ENCODE peak calls at places on chromosomes 7 and 10, in seven cellular contexts. One of them, this sample, is unnamed.

GRCh38 chr10:36492590-36493510 is 632.5 kb upstream of the ANKRD30A start:
- DNase-seq in astrocyte of the spinal cord: peak; percentile 85
- DNase-seq in HFFc6: no peak
- DNase-seq in AG09319: no peak
- DNase-seq in OCI-LY7: no peak
- DNase-seq in progenitor cell of endocrine pancreas: no peak
- DNase-seq in thoracic aorta: no peak
- DNase-seq in this sample: no peak

GRCh38 chr7:43135129-43135528 is 22.7 kb downstream of the HECW1 start:
- DNase-seq in thoracic aorta: no peak
- DNase-seq in astrocyte of the spinal cord: no peak
- DNase-seq in progenitor cell of endocrine pancreas: no peak
- DNase-seq in HFFc6: no peak
- DNase-seq in OCI-LY7: no peak
- DNase-seq in AG09319: no peak
- DNase-seq in this sample: no peak

GRCh38 chr10:12018438-12019342 is 23.9 kb downstream of the UPF2 start:
- DNase-seq in thoracic aorta: no peak
- DNase-seq in astrocyte of the spinal cord: no peak
- DNase-seq in AG09319: no peak
- DNase-seq in progenitor cell of endocrine pancreas: no peak
- DNase-seq in HFFc6: no peak
- DNase-seq in OCI-LY7: no peak
- DNase-seq in this sample: no peak

GRCh38 chr7:136023134-136023869 is 46.1 kb upstream of the MTPN start:
- DNase-seq in HFFc6: no peak
- DNase-seq in OCI-LY7: no peak
- DNase-seq in thoracic aorta: no peak
- DNase-seq in astrocyte of the spinal cord: no peak
- DNase-seq in AG09319: no peak
- DNase-seq in progenitor cell of endocrine pancreas: no peak
- DNase-seq in this sample: no peak

GRCh38 chr7:29300649-29301048 is 106.1 kb downstream of the CHN2 start:
- DNase-seq in thoracic aorta: no peak
- DNase-seq in OCI-LY7: no peak
- DNase-seq in progenitor cell of endocrine pancreas: no peak
- DNase-seq in HFFc6: no peak
- DNase-seq in astrocyte of the spinal cord: no peak
- DNase-seq in AG09319: no peak
- DNase-seq in this sample: no peak

GRCh38 chr7:110557-111232 is 81.7 kb upstream of the FAM20C start:
- DNase-seq in HFFc6: no peak
- DNase-seq in thoracic aorta: no peak
- DNase-seq in astrocyte of the spinal cord: no peak
- DNase-seq in AG09319: no peak
- DNase-seq in OCI-LY7: no peak
- DNase-seq in progenitor cell of endocrine pancreas: no peak
- DNase-seq in this sample: no peak

GRCh38 chr7:151487246-151487645 is 32.4 kb downstream of the RHEB start:
- DNase-seq in HFFc6: no peak
- DNase-seq in thoracic aorta: no peak
- DNase-seq in AG09319: no peak
- DNase-seq in astrocyte of the spinal cord: no peak
- DNase-seq in OCI-LY7: no peak
- DNase-seq in progenitor cell of endocrine pancreas: no peak
- DNase-seq in this sample: no peak

GRCh38 chr10:8096931-8097330 is 42.4 kb downstream of the GATA3 start:
- DNase-seq in OCI-LY7: no peak
- DNase-seq in thoracic aorta: no peak
- DNase-seq in progenitor cell of endocrine pancreas: no peak
- DNase-seq in AG09319: no peak
- DNase-seq in astrocyte of the spinal cord: no peak
- DNase-seq in HFFc6: no peak
- DNase-seq in this sample: no peak

GRCh38 chr10:30074101-30074500 is 14.7 kb upstream of the JCAD start:
- DNase-seq in HFFc6: no peak
- DNase-seq in astrocyte of the spinal cord: no peak
- DNase-seq in progenitor cell of endocrine pancreas: no peak
- DNase-seq in AG09319: no peak
- DNase-seq in thoracic aorta: no peak
- DNase-seq in OCI-LY7: no peak
- DNase-seq in this sample: no peak

GRCh38 chr10:110771486-110771885 is 100.2 kb upstream of the PDCD4 start:
- DNase-seq in progenitor cell of endocrine pancreas: no peak
- DNase-seq in AG09319: no peak
- DNase-seq in thoracic aorta: no peak
- DNase-seq in HFFc6: no peak
- DNase-seq in astrocyte of the spinal cord: no peak
- DNase-seq in OCI-LY7: no peak
- DNase-seq in this sample: no peak

GRCh38 chr10:6300106-6300783 is 97.5 kb downstream of the PFKFB3 start:
- DNase-seq in AG09319: no peak
- DNase-seq in thoracic aorta: no peak
- DNase-seq in progenitor cell of endocrine pancreas: no peak
- DNase-seq in astrocyte of the spinal cord: peak; percentile 73
- DNase-seq in OCI-LY7: peak; percentile 89
- DNase-seq in HFFc6: peak; percentile 43
- DNase-seq in this sample: peak; percentile 59

GRCh38 chr10:79981673-79982485 is 33.0 kb upstream of the SFTPD start:
- DNase-seq in progenitor cell of endocrine pancreas: peak; percentile 48
- DNase-seq in HFFc6: peak; percentile 19
- DNase-seq in OCI-LY7: no peak
- DNase-seq in thoracic aorta: no peak
- DNase-seq in astrocyte of the spinal cord: peak; percentile 21
- DNase-seq in AG09319: no peak
- DNase-seq in this sample: peak; percentile 22
- TF ChIP-seq CTCF in progenitor cell of endocrine pancreas: peak; percentile 26
- TF ChIP-seq CTCF in HFFc6: no peak
- TF ChIP-seq CTCF in OCI-LY7: no peak
- TF ChIP-seq CTCF in thoracic aorta: peak; percentile 23
- TF ChIP-seq CTCF in astrocyte of the spinal cord: no peak
- TF ChIP-seq CTCF in AG09319: no peak
- TF ChIP-seq CTCF in this sample: no peak

GRCh38 chr7:83040454-83040853 is 122.2 kb downstream of the PCLO start:
- DNase-seq in HFFc6: no peak
- DNase-seq in thoracic aorta: no peak
- DNase-seq in astrocyte of the spinal cord: no peak
- DNase-seq in OCI-LY7: no peak
- DNase-seq in progenitor cell of endocrine pancreas: no peak
- DNase-seq in AG09319: no peak
- DNase-seq in this sample: no peak
- TF ChIP-seq CTCF in HFFc6: no peak
- TF ChIP-seq CTCF in thoracic aorta: no peak
- TF ChIP-seq CTCF in astrocyte of the spinal cord: no peak
- TF ChIP-seq CTCF in OCI-LY7: no peak
- TF ChIP-seq CTCF in progenitor cell of endocrine pancreas: no peak
- TF ChIP-seq CTCF in AG09319: no peak
- TF ChIP-seq CTCF in this sample: no peak

GRCh38 chr7:76220185-76221057 is 18.7 kb downstream of the SRRM3 start:
- DNase-seq in progenitor cell of endocrine pancreas: no peak
- DNase-seq in thoracic aorta: no peak
- DNase-seq in HFFc6: peak; percentile 30
- DNase-seq in astrocyte of the spinal cord: peak; percentile 19
- DNase-seq in AG09319: peak; percentile 10
- DNase-seq in OCI-LY7: no peak
- DNase-seq in this sample: no peak
- TF ChIP-seq CTCF in progenitor cell of endocrine pancreas: no peak
- TF ChIP-seq CTCF in thoracic aorta: no peak
- TF ChIP-seq CTCF in HFFc6: no peak
- TF ChIP-seq CTCF in astrocyte of the spinal cord: peak; percentile 12
- TF ChIP-seq CTCF in AG09319: no peak
- TF ChIP-seq CTCF in OCI-LY7: no peak
- TF ChIP-seq CTCF in this sample: no peak

GRCh38 chr7:9082203-9082602 is 648.8 kb downstream of the NXPH1 start:
- DNase-seq in AG09319: no peak
- DNase-seq in astrocyte of the spinal cord: no peak
- DNase-seq in progenitor cell of endocrine pancreas: no peak
- DNase-seq in OCI-LY7: no peak
- DNase-seq in HFFc6: no peak
- DNase-seq in thoracic aorta: no peak
- DNase-seq in this sample: no peak

GRCh38 chr7:9083837-9084236 is 650.4 kb downstream of the NXPH1 start:
- DNase-seq in AG09319: no peak
- DNase-seq in HFFc6: no peak
- DNase-seq in progenitor cell of endocrine pancreas: no peak
- DNase-seq in astrocyte of the spinal cord: no peak
- DNase-seq in OCI-LY7: no peak
- DNase-seq in thoracic aorta: no peak
- DNase-seq in this sample: no peak
- TF ChIP-seq CTCF in AG09319: no peak
- TF ChIP-seq CTCF in HFFc6: no peak
- TF ChIP-seq CTCF in progenitor cell of endocrine pancreas: no peak
- TF ChIP-seq CTCF in astrocyte of the spinal cord: no peak
- TF ChIP-seq CTCF in OCI-LY7: no peak
- TF ChIP-seq CTCF in thoracic aorta: no peak
- TF ChIP-seq CTCF in this sample: no peak

GRCh38 chr10:73399054-73399453 is 14.8 kb downstream of the ANXA7 start:
- DNase-seq in OCI-LY7: no peak
- DNase-seq in thoracic aorta: no peak
- DNase-seq in AG09319: no peak
- DNase-seq in astrocyte of the spinal cord: no peak
- DNase-seq in progenitor cell of endocrine pancreas: no peak
- DNase-seq in HFFc6: no peak
- DNase-seq in this sample: no peak

GRCh38 chr10:73401636-73402035 is 12.2 kb downstream of the ANXA7 start:
- DNase-seq in HFFc6: no peak
- DNase-seq in AG09319: no peak
- DNase-seq in thoracic aorta: no peak
- DNase-seq in astrocyte of the spinal cord: no peak
- DNase-seq in OCI-LY7: no peak
- DNase-seq in progenitor cell of endocrine pancreas: no peak
- DNase-seq in this sample: no peak

DNA sequence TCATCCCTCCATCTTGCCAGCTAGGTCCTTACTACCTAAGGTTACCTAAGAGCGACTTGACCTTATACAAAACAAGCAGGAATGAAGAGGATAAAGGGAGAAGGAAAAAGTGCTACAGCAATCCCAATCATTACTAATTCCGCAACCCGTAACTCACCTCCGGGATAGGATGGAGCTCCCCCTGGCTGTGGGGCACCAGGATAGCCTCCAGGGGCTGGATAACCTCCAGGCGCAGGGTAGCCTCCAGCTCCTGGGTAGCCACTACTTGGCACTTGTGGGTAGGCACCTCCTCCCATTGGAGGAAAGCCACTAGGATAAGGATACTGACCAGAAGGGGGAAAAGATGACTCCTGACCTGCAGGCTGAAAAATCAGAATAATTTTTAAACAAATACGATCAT is 15.8 kb downstream of the ANXA7 start:
- DNase-seq in thoracic aorta: no peak
- DNase-seq in OCI-LY7: no peak
- DNase-seq in AG09319: no peak
- DNase-seq in progenitor cell of endocrine pancreas: no peak
- DNase-seq in astrocyte of the spinal cord: no peak
- DNase-seq in HFFc6: no peak
- DNase-seq in this sample: no peak
- TF ChIP-seq CTCF in thoracic aorta: no peak
- TF ChIP-seq CTCF in OCI-LY7: peak; percentile 48
- TF ChIP-seq CTCF in AG09319: peak; percentile 2
- TF ChIP-seq CTCF in progenitor cell of endocrine pancreas: peak; percentile 12
- TF ChIP-seq CTCF in astrocyte of the spinal cord: peak; percentile 22
- TF ChIP-seq CTCF in HFFc6: peak; percentile 53
- TF ChIP-seq CTCF in this sample: no peak

DNA sequence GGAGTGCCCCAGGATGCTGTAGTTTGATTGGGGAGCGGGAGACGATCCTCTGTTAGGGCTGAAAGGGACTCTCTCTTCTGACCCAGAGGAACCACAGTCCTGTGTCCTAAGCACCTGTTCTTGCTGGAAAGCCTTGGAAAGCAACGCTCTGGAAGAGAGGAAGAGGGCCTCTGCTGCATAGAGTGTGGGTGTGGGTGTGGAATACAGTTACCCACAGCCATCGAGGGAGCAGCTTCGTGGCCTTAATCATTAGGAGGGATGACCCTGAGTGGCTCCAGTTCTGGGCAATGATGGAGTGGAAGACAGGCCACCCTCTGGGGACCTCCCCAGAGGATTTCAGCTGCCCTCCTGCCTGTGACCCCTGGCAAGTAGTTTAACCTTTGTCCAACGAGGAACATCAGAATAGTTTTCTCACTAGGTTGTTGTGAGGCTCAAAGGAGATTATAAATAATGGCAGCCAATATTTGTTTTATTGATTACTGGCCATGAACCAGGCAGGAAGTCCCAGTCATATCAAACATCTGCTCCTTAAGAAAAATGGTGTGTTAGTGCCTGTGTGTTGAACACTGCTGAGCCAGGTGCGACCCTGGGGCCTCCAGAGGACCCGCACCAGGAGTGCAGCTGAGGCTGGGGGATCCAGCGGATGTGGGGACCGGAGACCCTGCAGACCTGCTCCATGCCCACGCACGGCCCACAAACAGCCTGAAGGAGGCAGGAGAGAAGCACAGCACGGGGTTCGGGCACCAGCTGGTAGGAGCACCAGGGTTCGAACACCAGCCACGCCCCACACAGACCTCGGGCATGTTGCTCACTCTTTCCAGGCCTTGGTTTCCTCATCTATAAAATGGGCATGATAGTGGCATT is 35.6 kb downstream of the FAM241B start:
- DNase-seq in thoracic aorta: no peak
- DNase-seq in OCI-LY7: no peak
- DNase-seq in astrocyte of the spinal cord: no peak
- DNase-seq in AG09319: no peak
- DNase-seq in HFFc6: no peak
- DNase-seq in progenitor cell of endocrine pancreas: no peak
- DNase-seq in this sample: no peak
- TF ChIP-seq CTCF in thoracic aorta: no peak
- TF ChIP-seq CTCF in OCI-LY7: no peak
- TF ChIP-seq CTCF in astrocyte of the spinal cord: no peak
- TF ChIP-seq CTCF in AG09319: no peak
- TF ChIP-seq CTCF in HFFc6: peak; percentile 10
- TF ChIP-seq CTCF in progenitor cell of endocrine pancreas: peak; percentile 7
- TF ChIP-seq CTCF in this sample: no peak

GRCh38 chr7:147081117-147081516 is 964.5 kb downstream of the CNTNAP2 start:
- DNase-seq in progenitor cell of endocrine pancreas: no peak
- DNase-seq in thoracic aorta: no peak
- DNase-seq in AG09319: no peak
- DNase-seq in OCI-LY7: no peak
- DNase-seq in HFFc6: no peak
- DNase-seq in astrocyte of the spinal cord: no peak
- DNase-seq in this sample: no peak

GRCh38 chr7:147078324-147078723 is 961.7 kb downstream of the CNTNAP2 start:
- DNase-seq in astrocyte of the spinal cord: no peak
- DNase-seq in OCI-LY7: no peak
- DNase-seq in thoracic aorta: no peak
- DNase-seq in HFFc6: no peak
- DNase-seq in progenitor cell of endocrine pancreas: no peak
- DNase-seq in AG09319: no peak
- DNase-seq in this sample: no peak

GRCh38 chr7:147079083-147079482 is 962.5 kb downstream of the CNTNAP2 start:
- DNase-seq in HFFc6: no peak
- DNase-seq in OCI-LY7: no peak
- DNase-seq in astrocyte of the spinal cord: no peak
- DNase-seq in progenitor cell of endocrine pancreas: no peak
- DNase-seq in thoracic aorta: no peak
- DNase-seq in AG09319: no peak
- DNase-seq in this sample: no peak
- TF ChIP-seq CTCF in HFFc6: no peak
- TF ChIP-seq CTCF in OCI-LY7: no peak
- TF ChIP-seq CTCF in astrocyte of the spinal cord: no peak
- TF ChIP-seq CTCF in progenitor cell of endocrine pancreas: no peak
- TF ChIP-seq CTCF in thoracic aorta: no peak
- TF ChIP-seq CTCF in AG09319: no peak
- TF ChIP-seq CTCF in this sample: no peak